ENCODE peak calls at places on chromosomes 1 and 21, in eight cellular contexts. G, W, R, A, C, H, E and Z are unnamed samples. For H3K9me3, the result is how much of the 10 kb centered on the place peaks cover.

GRCh38 chr1:222068937-222069336 is 327.0 kb upstream of the DUSP10 start:
- DNase-seq in G (no peak), W (no peak), R (no peak), A (no peak), C (no peak), H (no peak), E (peak), Z (no peak)

GRCh38 chr21:31514598-31514997 is 144.9 kb upstream of the SOD1 start:
- DNase-seq in G (peak), W (peak), R (no peak), A (no peak), C (peak), H (peak), E (peak), Z (no peak)

GRCh38 chr1:115183711-115184259 is 94.5 kb upstream of the TSPAN2 start:
- DNase-seq in G (no peak), W (no peak), R (peak), A (peak), C (peak), H (peak), E (no peak), Z (peak)

GRCh38 chr1:112337028-112337531 is 58.9 kb upstream of the CTTNBP2NL start:
- DNase-seq in G (peak), W (peak), R (peak), A (peak), C (peak), H (peak), E (peak), Z (peak)

GRCh38 chr1:228459091-228459993 is 27.8 kb upstream of the RNF187 start:
- DNase-seq in G (peak), W (peak), R (peak), A (peak), C (peak), H (peak), E (peak), Z (peak)

GRCh38 chr1:37430074-37430985 is 44.0 kb upstream of the ZC3H12A start:
- DNase-seq in G (no peak), W (no peak), R (no peak), A (no peak), C (no peak), H (no peak), E (no peak), Z (no peak)

GRCh38 chr1:37274896-37275631 is 199.3 kb upstream of the ZC3H12A start:
- DNase-seq in G (peak), W (peak), R (no peak), A (no peak), C (no peak), H (peak), E (no peak), Z (no peak)

GRCh38 chr1:198986041-198986440 is 347.2 kb downstream of the PTPRC start:
- DNase-seq in G (no peak), W (no peak), R (no peak), A (no peak), C (no peak), H (no peak), E (no peak), Z (no peak)

GRCh38 chr21:28280611-28281010 is 712.1 kb downstream of the LTN1 start:
- DNase-seq in G (no peak), W (no peak), R (no peak), A (no peak), C (no peak), H (no peak), E (no peak), Z (no peak)

GRCh38 chr1:47782414-47783165 is 214.6 kb downstream of the TRABD2B start:
- DNase-seq in G (no peak), W (no peak), R (no peak), A (no peak), C (no peak), H (no peak), E (no peak), Z (no peak)

GRCh38 chr1:28577052-28577678 is 14.9 kb upstream of the RAB42 start:
- DNase-seq in G (peak), W (no peak), R (no peak), A (no peak), C (no peak), H (no peak), E (peak), Z (no peak)

GRCh38 chr1:44853201-44853600 is 10.1 kb upstream of the PTCH2 start:
- DNase-seq in G (no peak), W (no peak), R (no peak), A (no peak), C (no peak), H (no peak), E (no peak), Z (no peak)

GRCh38 chr1:46301406-46302090 is 1.9 kb downstream of the LRRC41 start:
- DNase-seq in G (peak), W (peak), R (peak), A (peak), C (peak), H (peak), E (peak), Z (peak)

GRCh38 chr1:157369808-157370521 is 182.3 kb downstream of the FCRL5 start:
- DNase-seq in G (peak), W (peak), R (peak), A (peak), C (peak), H (peak), E (peak), Z (peak)

GRCh38 chr1:152167835-152168534 is 9.0 kb upstream of the RPTN start:
- DNase-seq in G (no peak), W (no peak), R (peak), A (no peak), C (no peak), H (no peak), E (peak), Z (peak)

GRCh38 chr1:208433086-208433485 is 188.9 kb upstream of the PLXNA2 start:
- DNase-seq in G (no peak), W (peak), R (peak), A (no peak), C (no peak), H (no peak), E (peak), Z (no peak)

GRCh38 chr1:69994261-69994660 is 211.1 kb downstream of the LRRC40 start:
- DNase-seq in G (no peak), W (no peak), R (peak), A (no peak), C (no peak), H (no peak), E (no peak), Z (no peak)

GRCh38 chr1:244050835-244051444 is at the start of gene ZBTB18:
- DNase-seq in G (no peak), W (peak), R (peak), A (no peak), C (peak), H (peak), E (no peak), Z (no peak)

GRCh38 chr1:109298666-109299086 is 8.1 kb downstream of the MYBPHL start:
- DNase-seq in G (no peak), W (no peak), R (no peak), A (no peak), C (no peak), H (peak), E (peak), Z (peak)

GRCh38 chr21:34179204-34179935 is 106.0 kb downstream of the MRPS6 start:
- DNase-seq in G (no peak), W (no peak), R (no peak), A (no peak), C (no peak), H (no peak), E (no peak), Z (no peak)

GRCh38 chr1:233113009-233113712 is 162.8 kb downstream of the NTPCR start:
- DNase-seq in G (peak), W (peak), R (peak), A (peak), C (peak), H (peak), E (peak), Z (peak)

GRCh38 chr1:47870480-47870879 is 126.7 kb downstream of the TRABD2B start:
- DNase-seq in G (no peak), W (no peak), R (no peak), A (no peak), C (no peak), H (no peak), E (peak), Z (no peak)

GRCh38 chr1:40786995-40787705 is 3.6 kb downstream of the KCNQ4 start:
- DNase-seq in G (no peak), W (no peak), R (no peak), A (no peak), C (no peak), H (no peak), E (no peak), Z (no peak)

GRCh38 chr1:42380617-42381423 is at the start of gene RIMKLA:
- DNase-seq in G (peak), W (peak), R (peak), A (no peak), C (peak), H (peak), E (no peak), Z (peak)

GRCh38 chr21:33364830-33365229 is 38.4 kb upstream of the IFNGR2 start:
- DNase-seq in G (no peak), W (no peak), R (no peak), A (no peak), C (no peak), H (no peak), E (no peak), Z (no peak)

GRCh38 chr1:228980232-228980969 is 245.1 kb downstream of the RHOU start:
- DNase-seq in G (peak), W (no peak), R (no peak), A (peak), C (no peak), H (no peak), E (no peak), Z (no peak)

GRCh38 chr1:36151845-36152203 is 2.5 kb upstream of the TRAPPC3 start:
- DNase-seq in G (no peak), W (no peak), R (no peak), A (peak), C (no peak), H (no peak), E (no peak), Z (no peak)

GRCh38 chr1:236681184-236681583 is 5.1 kb upstream of the ACTN2 start:
- DNase-seq in G (no peak), W (no peak), R (no peak), A (no peak), C (no peak), H (peak), E (no peak), Z (no peak)

GRCh38 chr1:47696404-47696910 is 258.6 kb downstream of the FOXD2 start:
- DNase-seq in G (no peak), W (no peak), R (no peak), A (no peak), C (no peak), H (no peak), E (no peak), Z (no peak)

GRCh38 chr1:13808729-13809131 is 108.7 kb downstream of the PRDM2 start:
- DNase-seq in G (no peak), W (peak), R (peak), A (peak), C (no peak), H (no peak), E (peak), Z (peak)

GRCh38 chr1:162617513-162617912 is 14.8 kb upstream of the DDR2 start:
- DNase-seq in G (no peak), W (no peak), R (no peak), A (no peak), C (no peak), H (no peak), E (no peak), Z (no peak)

GRCh38 chr1:37509181-37509580 is 5.4 kb downstream of the MEAF6 start:
- DNase-seq in G (no peak), W (peak), R (no peak), A (no peak), C (no peak), H (no peak), E (peak), Z (no peak)

GRCh38 chr1:165763442-165763841 is 5.2 kb downstream of the TMCO1 start:
- DNase-seq in G (no peak), W (no peak), R (no peak), A (no peak), C (no peak), H (no peak), E (no peak), Z (no peak)

GRCh38 chr1:44672254-44672955 is 1.9 kb downstream of the TMEM53 start:
- DNase-seq in G (peak), W (peak), R (peak), A (no peak), C (no peak), H (no peak), E (peak), Z (no peak)

GRCh38 chr1:38815903-38816627 is 43.5 kb downstream of the RRAGC start:
- DNase-seq in G (peak), W (no peak), R (no peak), A (no peak), C (no peak), H (peak), E (no peak), Z (no peak)

GRCh38 chr1:43366179-43366578 is 1.6 kb downstream of the ELOVL1 start:
- DNase-seq in G (peak), W (peak), R (no peak), A (no peak), C (peak), H (no peak), E (peak), Z (peak)

GRCh38 chr1:14479865-14480264 is 118.6 kb upstream of the KAZN start:
- DNase-seq in G (no peak), W (no peak), R (no peak), A (no peak), C (peak), H (no peak), E (no peak), Z (no peak)

GRCh38 chr1:159798893-159799292 is 3.3 kb upstream of the FCRL6 start:
- DNase-seq in G (peak), W (peak), R (peak), A (peak), C (peak), H (peak), E (peak), Z (peak)

GRCh38 chr1:233020441-233020840 is 70.0 kb downstream of the NTPCR start:
- DNase-seq in G (no peak), W (peak), R (no peak), A (no peak), C (no peak), H (peak), E (no peak), Z (peak)

DNA sequence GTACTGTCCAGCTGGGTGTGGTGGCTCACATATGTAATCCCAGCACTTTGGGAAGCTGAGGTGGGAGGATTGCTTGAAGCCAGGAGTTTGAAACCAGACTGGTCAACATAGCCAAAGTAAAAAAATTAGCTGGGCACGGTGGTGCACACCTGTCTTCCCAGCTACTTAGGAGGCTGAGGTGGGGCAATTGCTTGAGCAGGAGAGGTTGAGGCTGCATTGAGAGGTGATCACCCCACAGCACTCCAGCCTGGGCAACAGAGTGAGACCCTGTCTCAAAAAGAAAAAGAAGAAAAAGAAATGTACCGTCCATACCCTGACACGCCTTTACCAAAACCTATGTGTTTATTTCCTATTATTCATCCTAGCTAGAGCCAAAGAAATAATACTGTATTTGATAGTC is 20.1 kb downstream of the SPATA45 start:
- DNase-seq in G (no peak), W (no peak), R (no peak), A (no peak), C (no peak), H (no peak), E (no peak), Z (no peak)
- H3K9me3 ChIP-seq in G (under half), W (under half), R (under half), A (under half), C (under half), H (under half), E (under half), Z (under half)

GRCh38 chr1:242470774-242471173 is 53.7 kb downstream of the PLD5 start:
- DNase-seq in G (no peak), W (no peak), R (no peak), A (no peak), C (no peak), H (no peak), E (no peak), Z (no peak)

GRCh38 chr1:242462867-242463266 is 61.6 kb downstream of the PLD5 start:
- DNase-seq in G (no peak), W (no peak), R (no peak), A (no peak), C (no peak), H (no peak), E (no peak), Z (no peak)

GRCh38 chr1:242468749-242469148 is 55.7 kb downstream of the PLD5 start:
- DNase-seq in G (no peak), W (no peak), R (no peak), A (no peak), C (peak), H (no peak), E (peak), Z (no peak)

GRCh38 chr1:242467556-242468145 is 56.8 kb downstream of the PLD5 start:
- DNase-seq in G (peak), W (peak), R (peak), A (peak), C (peak), H (peak), E (peak), Z (peak)
- TF ChIP-seq CTCF in G (peak), W (peak), R (peak), A (peak), C (peak), H (peak), E (peak), Z (peak)

GRCh38 chr1:53349369-53349705 is 21.5 kb upstream of the LRP8 start:
- DNase-seq in G (peak), W (no peak), R (no peak), A (no peak), C (no peak), H (no peak), E (no peak), Z (no peak)

GRCh38 chr1:53346814-53347176 is 18.9 kb upstream of the LRP8 start:
- DNase-seq in G (peak), W (no peak), R (no peak), A (no peak), C (no peak), H (no peak), E (no peak), Z (no peak)

GRCh38 chr1:53350853-53351767 is 23.2 kb upstream of the LRP8 start:
- DNase-seq in G (peak), W (no peak), R (no peak), A (no peak), C (no peak), H (no peak), E (no peak), Z (no peak)

GRCh38 chr1:53349968-53350852 is 22.3 kb upstream of the LRP8 start:
- DNase-seq in G (peak), W (no peak), R (no peak), A (no peak), C (no peak), H (no peak), E (no peak), Z (no peak)

GRCh38 chr1:53348491-53349368 is 20.9 kb upstream of the LRP8 start:
- DNase-seq in G (peak), W (no peak), R (no peak), A (no peak), C (no peak), H (peak), E (no peak), Z (no peak)
- H3K9me3 ChIP-seq in G (under half), W (under half), R (under half), A (under half), C (under half), H (under half), E (under half), Z (under half)

DNA sequence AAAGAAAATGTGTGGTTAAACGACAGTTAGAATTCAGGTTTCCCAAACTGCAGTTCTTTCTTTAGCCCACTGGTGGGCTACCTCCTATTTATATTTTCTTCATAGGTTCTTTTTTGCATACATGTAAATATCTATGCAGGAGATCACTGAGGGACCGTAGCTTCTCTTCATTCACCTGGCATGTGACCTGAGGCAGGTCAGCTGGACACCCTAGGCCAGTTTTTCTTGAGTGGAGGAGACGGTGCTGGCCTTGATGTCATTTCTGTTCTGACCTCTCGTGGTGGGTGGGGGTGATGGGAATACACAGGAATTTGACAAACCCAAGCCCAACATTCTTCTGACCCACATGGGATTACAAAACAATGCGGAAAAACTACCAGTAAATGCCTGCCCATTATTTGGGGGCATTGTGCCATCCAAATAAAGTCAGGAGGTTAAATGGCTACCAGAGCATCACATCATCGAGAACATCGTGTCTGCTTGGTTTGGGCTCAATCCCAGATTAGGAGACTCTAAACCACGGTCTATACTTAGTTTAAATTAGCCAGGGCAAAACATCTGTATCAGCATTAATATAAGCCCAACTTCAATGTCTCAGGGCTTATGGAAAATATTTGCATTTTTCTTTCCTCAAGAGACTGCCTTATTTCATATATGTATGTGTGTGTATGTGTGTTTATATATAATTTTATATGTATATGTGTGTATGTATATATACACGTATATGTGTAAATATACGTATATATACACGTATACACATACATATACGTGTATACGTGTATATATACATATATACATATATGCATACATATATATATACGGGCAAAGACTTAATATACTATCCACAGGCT is 7.4 kb upstream of the IRF2BP2 start:
- DNase-seq in G (no peak), W (no peak), R (peak), A (no peak), C (no peak), H (no peak), E (peak), Z (no peak)
- TF ChIP-seq CTCF in G (peak), W (peak), R (peak), A (no peak), C (peak), H (peak), E (peak), Z (no peak)

GRCh38 chr21:19275065-19275464 is 871.5 kb upstream of the TMPRSS15 start:
- DNase-seq in G (no peak), W (no peak), R (no peak), A (no peak), C (no peak), H (no peak), E (no peak), Z (no peak)
- H3K9me3 ChIP-seq in G (under half), W (under half), R (under half), A (under half), C (under half), H (under half), E (under half), Z (under half)